ENCODE peak calls at places on chromosomes 3 and 15, in seven cellular contexts. M is AG09319, S is H7, W is HFFc6, U is activated T-cell treated with anti-CD3 and anti-CD28 coated beads for 1 hour, Z is midbrain, G is AG10803. R is an unnamed sample.

GRCh38 chr15:44713006-44713966 is 2.0 kb downstream of the B2M start:
- DNase-seq in M (no peak), S (peak; percentile 40), W (peak; percentile 51), U (no peak), Z (no peak), G (peak; percentile 40), R (no peak)

GRCh38 chr15:88401972-88402656 is 65.1 kb downstream of the MRPL46 start:
- DNase-seq in M (no peak), S (peak; percentile 36), W (no peak), U (no peak), Z (no peak), G (no peak), R (peak; percentile 24)

GRCh38 chr15:39054128-39054732 is 489.6 kb upstream of the RASGRP1 start:
- DNase-seq in M (no peak), S (no peak), W (no peak), U (no peak), Z (no peak), G (no peak), R (no peak)

GRCh38 chr3:141710888-141711616 is 27.0 kb upstream of the RNF7 start:
- DNase-seq in M (no peak), S (no peak), W (peak; percentile 89), U (no peak), Z (no peak), G (peak; percentile 94), R (no peak)

GRCh38 chr15:38454687-38455071 is 752 bp downstream of the FAM98B start:
- DNase-seq in M (no peak), S (peak; percentile 14), W (no peak), U (no peak), Z (no peak), G (no peak), R (no peak)

GRCh38 chr3:159749406-159749805 is 239.2 kb upstream of the IL12A start:
- DNase-seq in M (no peak), S (no peak), W (no peak), U (no peak), Z (no peak), G (no peak), R (no peak)

GRCh38 chr15:39110336-39110735 is 470.5 kb upstream of the THBS1 start:
- DNase-seq in M (no peak), S (no peak), W (peak; percentile 54), U (no peak), Z (no peak), G (peak; percentile 80), R (no peak)

GRCh38 chr15:97759363-97759762 is 201.1 kb upstream of the ARRDC4 start:
- DNase-seq in M (no peak), S (no peak), W (peak; percentile 30), U (no peak), Z (no peak), G (peak; percentile 36), R (no peak)

GRCh38 chr15:66043264-66043663 is 174.0 kb downstream of the RAB11A start:
- DNase-seq in M (no peak), S (no peak), W (no peak), U (no peak), Z (no peak), G (no peak), R (no peak)

GRCh38 chr3:140501054-140501769 is 176.7 kb upstream of the TRIM42 start:
- DNase-seq in M (no peak), S (no peak), W (no peak), U (no peak), Z (no peak), G (peak; percentile 25), R (no peak)

GRCh38 chr3:122067214-122067550 is 12.0 kb downstream of the CD86 start:
- DNase-seq in M (no peak), S (no peak), W (no peak), U (no peak), Z (no peak), G (no peak), R (no peak)

GRCh38 chr3:122074621-122075265 is 19.6 kb downstream of the CD86 start:
- DNase-seq in M (no peak), S (no peak), W (no peak), U (no peak), Z (peak; percentile 21), G (no peak), R (no peak)

GRCh38 chr3:192571197-192571791 is 156.0 kb downstream of the FGF12 start:
- DNase-seq in M (no peak), S (no peak), W (peak; percentile 21), U (no peak), Z (no peak), G (peak; percentile 40), R (no peak)

GRCh38 chr3:34090876-34091275 is 292.4 kb downstream of the PDCD6IP start:
- DNase-seq in M (no peak), S (no peak), W (no peak), U (no peak), Z (no peak), G (no peak), R (no peak)

GRCh38 chr3:121752261-121752660 is 2.7 kb upstream of the GOLGB1 start:
- DNase-seq in M (no peak), S (no peak), W (no peak), U (no peak), Z (no peak), G (no peak), R (no peak)

GRCh38 chr15:46413799-46414198 is 779.0 kb downstream of the SQOR start:
- DNase-seq in M (no peak), S (no peak), W (peak; percentile 50), U (no peak), Z (no peak), G (peak; percentile 80), R (no peak)

GRCh38 chr15:99951471-99951870 is 218.2 kb upstream of the LYSMD4 start:
- DNase-seq in M (no peak), S (no peak), W (no peak), U (no peak), Z (no peak), G (no peak), R (no peak)

GRCh38 chr3:193851941-193852674 is 259.1 kb downstream of the OPA1 start:
- DNase-seq in M (no peak), S (peak; percentile 64), W (no peak), U (no peak), Z (no peak), G (no peak), R (peak; percentile 49)

GRCh38 chr15:28128036-28128435 is 28.9 kb upstream of the OCA2 start:
- DNase-seq in M (no peak), S (no peak), W (no peak), U (no peak), Z (peak; percentile 74), G (no peak), R (no peak)

GRCh38 chr3:76997733-76998132 is 42.2 kb upstream of the ROBO2 start:
- DNase-seq in M (no peak), S (no peak), W (no peak), U (no peak), Z (no peak), G (peak; percentile 17), R (no peak)

GRCh38 chr3:170524072-170524471 is 61.8 kb downstream of the SLC7A14 start:
- DNase-seq in M (no peak), S (no peak), W (no peak), U (no peak), Z (no peak), G (no peak), R (no peak)

GRCh38 chr15:77909131-77909940 is 168.2 kb downstream of the TBC1D2B start:
- DNase-seq in M (no peak), S (no peak), W (no peak), U (no peak), Z (no peak), G (no peak), R (no peak)